ENCODE peak calls at places on chromosomes 1 and 21, in ten cellular contexts. V is HFFc6; R is AG04450; A is right lobe of liver; U is stimulated activated naive B cell treated with anti-CD40 and anti-IgM and Interleukin-4, amounts not matched to agents 10 μg/mL and 1 μg/mL and 100 μg/mL, for 72 hours; H is memory B cell; Z is stimulated activated CD8-positive, alpha-beta memory T cell treated with anti-CD3 and anti-CD28 coated beads, Interleukin-2, amount 100 ng/mL, for 1 hour; L is activated CD4-positive, alpha-beta T cell treated with anti-CD3 and anti-CD28 coated beads, Interleukin-2, amount 50 U/mL, for 1 hour; G is activated naive CD4-positive, alpha-beta T cell treated with anti-CD3 and anti-CD28 coated beads, Interleukin-2, amount 50 U/mL, for 16 hours; O is ELR. E is an unnamed sample.

GRCh38 chr1:59521456-59521855 is 224.6 kb downstream of the FGGY start:
- DNase-seq in V (peak), R (no peak), A (no peak), U (no peak), H (no peak), Z (no peak), L (no peak), G (no peak), O (no peak), E (no peak)

GRCh38 chr1:172496678-172497077 is 36.3 kb upstream of the SUCO start:
- DNase-seq in V (no peak), R (no peak), A (no peak), U (no peak), H (no peak), Z (no peak), L (no peak), G (no peak), O (no peak), E (no peak)

GRCh38 chr1:64246294-64246917 is 43.0 kb downstream of the UBE2U start:
- DNase-seq in V (peak), R (no peak), A (no peak), U (no peak), H (peak), Z (no peak), L (no peak), G (no peak), O (peak), E (peak)

GRCh38 chr1:19704247-19705113 is 39.8 kb downstream of the HTR6 start:
- DNase-seq in V (peak), R (peak), A (peak), U (peak), H (peak), Z (peak), L (peak), G (peak), O (peak), E (peak)

GRCh38 chr1:204032642-204033235 is 40.2 kb upstream of the SOX13 start:
- DNase-seq in V (no peak), R (no peak), A (no peak), U (no peak), H (no peak), Z (no peak), L (no peak), G (no peak), O (peak), E (no peak)

GRCh38 chr1:32014199-32014936 is 700 bp downstream of the KHDRBS1 start:
- DNase-seq in V (peak), R (peak), A (peak), U (no peak), H (no peak), Z (no peak), L (peak), G (peak), O (peak), E (no peak)

GRCh38 chr1:151639466-151639865 is 27.6 kb downstream of the SNX27 start:
- DNase-seq in V (peak), R (no peak), A (no peak), U (no peak), H (no peak), Z (no peak), L (no peak), G (no peak), O (peak), E (no peak)

GRCh38 chr1:225762002-225762441 is 15.6 kb upstream of the SRP9 start:
- DNase-seq in V (no peak), R (no peak), A (no peak), U (no peak), H (no peak), Z (no peak), L (no peak), G (no peak), O (no peak), E (no peak)

GRCh38 chr21:33980276-33980916 is 64.8 kb upstream of the ATP5PO start:
- DNase-seq in V (no peak), R (no peak), A (no peak), U (no peak), H (no peak), Z (no peak), L (no peak), G (no peak), O (peak), E (peak)